ENCODE peak calls at places on chromosomes 4 and X, in seven cellular contexts. B is transverse colon, S is AG08396, V is T follicular helper cell, Y is nucleus accumbens, G is fibroblast of gingiva, Z is fibroblast of the conjunctiva. D is an unnamed sample.

GRCh38 chr4:156293657-156294297 is 340.1 kb upstream of the CTSO start:
- DNase-seq in B (no peak), G (peak), Y (no peak), Z (peak), V (no peak), S (peak), D (no peak)

GRCh38 chrX:149374751-149375150 is 130.4 kb downstream of the IDS start:
- DNase-seq in Y (no peak), S (no peak), B (no peak), V (no peak), Z (no peak), G (no peak), D (no peak)

GRCh38 chr4:73257995-73258667 is 467 bp downstream of the ANKRD17 start:
- DNase-seq in S (peak), B (no peak), V (no peak), G (peak), Y (no peak), Z (no peak), D (no peak)

GRCh38 chr4:161949941-161950725 is 213.7 kb downstream of the FSTL5 start:
- DNase-seq in V (no peak), B (no peak), Y (no peak), Z (peak), S (no peak), G (peak), D (no peak)

GRCh38 chr4:142563682-142564291 is 282.3 kb downstream of the INPP4B start:
- DNase-seq in Z (no peak), S (no peak), B (no peak), Y (no peak), G (no peak), V (no peak), D (no peak)

GRCh38 chr4:142844782-142845181 is 1.3 kb downstream of the INPP4B start:
- DNase-seq in Z (no peak), V (no peak), B (no peak), S (no peak), G (no peak), Y (no peak), D (no peak)

GRCh38 chr4:7559316-7559715 is 124.6 kb upstream of the PSAPL1 start:
- DNase-seq in S (no peak), Y (no peak), B (no peak), V (no peak), Z (no peak), G (no peak), D (no peak)

GRCh38 chrX:15988661-15989603 is 134.3 kb upstream of the AP1S2 start:
- DNase-seq in S (peak), Y (no peak), Z (peak), B (no peak), G (peak), V (no peak), D (no peak)

GRCh38 chrX:43655961-43656494 is at the start of gene MAOA:
- DNase-seq in Z (peak), B (peak), G (peak), S (peak), V (peak), Y (peak), D (no peak)